ENCODE peak calls at places on chromosomes 13 and 19, in four cellular contexts. X is IMR-90, R is K562, U is endothelial cell of umbilical vein. B is an unnamed sample.

GRCh38 chr19:24049537-24049936 is 37.5 kb upstream of the ZNF254 start:
- DNase-seq in R (no peak), U (no peak), X (no peak), B (no peak)

GRCh38 chr19:4302238-4302630 is at the start of gene TMIGD2:
- DNase-seq in U (no peak), R (no peak), X (no peak), B (no peak)

GRCh38 chr19:18488838-18489626 is 32.8 kb downstream of the ELL start:
- DNase-seq in R (peak; percentile 65), X (no peak), U (peak; percentile 26), B (no peak)

GRCh38 chr19:38298841-38299680 is 5.0 kb upstream of the C19orf33 start:
- DNase-seq in R (no peak), X (peak; percentile 64), U (no peak), B (no peak)

GRCh38 chr13:30898721-30899188 is 7.3 kb upstream of the MEDAG start:
- DNase-seq in U (peak; percentile 99), R (no peak), X (peak; percentile 98), B (no peak)

GRCh38 chr19:3573162-3573857 is 566 bp downstream of the HMG20B start:
- DNase-seq in X (no peak), R (no peak), U (no peak), B (no peak)

GRCh38 chr13:60288569-60288968 is 108.5 kb upstream of the TDRD3 start:
- DNase-seq in U (no peak), R (no peak), X (no peak), B (no peak)

GRCh38 chr19:6728346-6728745 is 7.9 kb upstream of the C3 start:
- DNase-seq in R (no peak), X (no peak), U (peak; percentile 40), B (no peak)

GRCh38 chr13:39516140-39516539 is 86.9 kb downstream of the LHFPL6 start:
- DNase-seq in U (no peak), R (no peak), X (no peak), B (no peak)

GRCh38 chr13:45393941-45394570 is 24.1 kb downstream of the SLC25A30 start:
- DNase-seq in U (peak; percentile 55), R (peak; percentile 62), X (peak; percentile 54), B (no peak)

GRCh38 chr13:43572601-43573360 is 214.0 kb downstream of the ENOX1 start:
- DNase-seq in X (peak; percentile 25), R (no peak), U (no peak), B (no peak)

GRCh38 chr19:30276312-30276884 is 95.8 kb upstream of the ZNF536 start:
- DNase-seq in X (no peak), U (no peak), R (no peak), B (no peak)

GRCh38 chr13:110319774-110320509 is 12.9 kb downstream of the COL4A2 start:
- DNase-seq in X (peak; percentile 86), R (no peak), U (peak; percentile 87), B (no peak)

GRCh38 chr19:50488795-50489194 is 12.1 kb upstream of the GARIN5A start:
- DNase-seq in X (no peak), R (no peak), U (no peak), B (no peak)

GRCh38 chr13:100848304-100848703 is 173.7 kb upstream of the TMTC4 start:
- DNase-seq in U (no peak), X (no peak), R (no peak), B (no peak)

GRCh38 chr19:35856546-35857149 is at the start of gene KIRREL2:
- DNase-seq in X (no peak), R (no peak), U (no peak), B (no peak)

GRCh38 chr13:99215466-99215865 is 14.8 kb downstream of the UBAC2 start:
- DNase-seq in R (no peak), U (peak; percentile 27), X (no peak), B (no peak)

GRCh38 chr19:6766357-6767080 is 716 bp downstream of the SH2D3A start:
- DNase-seq in U (no peak), X (no peak), R (no peak), B (no peak)

GRCh38 chr13:40399756-40400155 is 266.7 kb downstream of the FOXO1 start:
- DNase-seq in U (no peak), R (no peak), X (no peak), B (no peak)

GRCh38 chr19:49635530-49636229 is 4.3 kb downstream of the RRAS start:
- DNase-seq in R (no peak), U (no peak), X (peak; percentile 50), B (no peak)

GRCh38 chr13:70457474-70457873 is 349.2 kb upstream of the KLHL1 start:
- DNase-seq in U (no peak), X (no peak), R (no peak), B (no peak)

GRCh38 chr13:46609052-46609451 is 56.1 kb downstream of the LRCH1 start:
- DNase-seq in U (no peak), R (no peak), X (no peak), B (no peak)

GRCh38 chr13:59112375-59112774 is 1051.4 kb downstream of the DIAPH3 start:
- DNase-seq in R (no peak), U (peak; percentile 71), X (peak; percentile 99), B (no peak)

GRCh38 chr13:69737129-69737935 is 370.3 kb upstream of the ATXN8OS start:
- DNase-seq in R (no peak), X (no peak), U (no peak), B (no peak)

GRCh38 chr13:49580980-49581680 is 4.2 kb downstream of the RCBTB1 start:
- DNase-seq in X (no peak), U (no peak), R (no peak), B (no peak)

GRCh38 chr19:51808333-51808986 is 13.5 kb downstream of the FPR3 start:
- DNase-seq in X (no peak), R (peak; percentile 40), U (peak; percentile 4), B (no peak)

GRCh38 chr13:19984430-19985218 is 26.1 kb downstream of the ZMYM2 start:
- DNase-seq in X (peak; percentile 72), R (peak; percentile 24), U (peak; percentile 45), B (peak; percentile 50)

GRCh38 chr19:40614595-40615411 is 13.6 kb downstream of the LTBP4 start:
- DNase-seq in R (peak; percentile 93), U (peak; percentile 78), X (peak; percentile 99), B (peak; percentile 35)

GRCh38 chr19:15015946-15016542 is 33.2 kb upstream of the CASP14 start:
- DNase-seq in U (peak; percentile 6), X (no peak), R (peak; percentile 61), B (no peak)

GRCh38 chr13:113598481-113598880 is 13.9 kb downstream of the TFDP1 start:
- DNase-seq in X (no peak), U (no peak), R (no peak), B (no peak)

GRCh38 chr13:111901301-111901905 is 165.5 kb upstream of the SOX1 start:
- DNase-seq in U (no peak), X (no peak), R (no peak), B (no peak)

GRCh38 chr13:27665333-27665732 is 43.6 kb downstream of the POLR1D start:
- DNase-seq in U (no peak), X (peak; percentile 20), R (peak; percentile 5), B (no peak)
- H3K4me3 ChIP-seq in U (no peak overlapping the region), X (no peak overlapping the region), R (no peak overlapping the region), B (no peak overlapping the region)

DNA sequence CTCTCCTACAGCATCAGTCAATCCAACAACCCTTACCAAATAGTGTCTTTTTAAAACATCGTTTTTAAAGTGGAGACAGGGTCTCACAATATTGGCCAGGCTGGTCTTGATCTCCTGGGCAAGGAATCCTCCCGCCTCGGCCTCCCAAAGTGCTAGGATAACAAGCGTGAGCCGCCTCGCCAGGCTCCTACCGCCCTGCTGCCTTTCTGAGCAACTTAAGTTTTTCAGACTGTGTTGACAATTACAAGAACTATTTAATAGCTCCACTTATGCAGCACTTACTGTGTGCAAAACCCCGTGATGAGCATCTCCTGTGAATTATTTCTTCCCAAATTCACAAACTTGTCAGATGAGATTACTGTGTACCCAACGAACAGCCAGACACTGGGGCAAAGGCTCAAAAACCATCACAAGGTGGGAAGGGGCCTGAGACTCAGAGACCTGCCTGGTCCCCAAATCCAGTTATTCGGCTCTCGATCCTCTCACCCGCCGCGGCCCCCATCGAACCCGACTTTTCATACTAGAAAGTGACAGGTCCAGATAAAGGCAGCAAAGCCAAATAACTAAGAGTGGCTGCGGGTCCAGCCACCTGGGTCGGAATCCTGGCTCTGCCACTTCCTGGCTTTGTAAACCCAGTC is 581 bp downstream of the RPL18 start:
- DNase-seq in X (no peak), U (no peak), R (no peak), B (no peak)
- TF ChIP-seq FOS in X (no peak), U (no peak), R (no peak), B (no peak)

GRCh38 chr13:76473552-76474134 is 412.6 kb downstream of the KCTD12 start:
- DNase-seq in R (peak; percentile 48), U (peak; percentile 85), X (peak; percentile 80), B (peak; percentile 25)

GRCh38 chr13:76474356-76474755 is 411.8 kb downstream of the KCTD12 start:
- DNase-seq in U (peak; percentile 31), R (no peak), X (no peak), B (no peak)

GRCh38 chr13:76470991-76471390 is 415.2 kb downstream of the KCTD12 start:
- DNase-seq in R (no peak), U (no peak), X (no peak), B (no peak)

GRCh38 chr13:76472916-76473315 is 413.3 kb downstream of the KCTD12 start:
- DNase-seq in U (peak; percentile 53), X (no peak), R (no peak), B (no peak)

GRCh38 chr13:76471486-76471885 is 414.7 kb downstream of the KCTD12 start:
- DNase-seq in X (no peak), U (no peak), R (no peak), B (no peak)
- H3K4me3 ChIP-seq in X (no peak overlapping the region), U (no peak overlapping the region), R (no peak overlapping the region), B (no peak overlapping the region)

GRCh38 chr13:104385409-104385808 is 1319.2 kb upstream of the SLC10A2 start:
- DNase-seq in R (no peak), X (peak; percentile 56), U (no peak), B (no peak)
- TF ChIP-seq FOS in R (no peak), X (no peak), U (no peak), B (no peak)

GRCh38 chr19:13103961-13104847 is 1.5 kb upstream of the LYL1 start:
- DNase-seq in U (peak; percentile 94), R (peak; percentile 81), X (no peak), B (no peak)

GRCh38 chr19:13102416-13102665 is 317 bp downstream of the LYL1 start:
- DNase-seq in U (no peak), X (no peak), R (no peak), B (no peak)

GRCh38 chr19:13103585-13103923 is 896 bp upstream of the LYL1 start:
- DNase-seq in X (no peak), U (peak; percentile 29), R (peak; percentile 42), B (no peak)

GRCh38 chr19:13101590-13102415 is 855 bp downstream of the LYL1 start:
- DNase-seq in U (no peak), R (no peak), X (no peak), B (no peak)

GRCh38 chr19:13102666-13103584 is at the start of gene LYL1:
- DNase-seq in U (peak; percentile 98), X (no peak), R (peak; percentile 98), B (no peak)
- H3K4me3 ChIP-seq in U (peak within 1 kb of the TSS; percentile 63), X (no peak within 1 kb of the TSS), R (peak within 1 kb of the TSS; percentile 98), B (peak within 1 kb of the TSS; percentile 57)

GRCh38 chr19:29162694-29163093 is 50.3 kb downstream of the UQCRFS1 start:
- DNase-seq in X (no peak), U (no peak), R (no peak), B (no peak)
- TF ChIP-seq FOS in X (no peak), U (no peak), R (no peak), B (no peak)

GRCh38 chr13:32253911-32254399 is 61.2 kb downstream of the ZAR1L start:
- DNase-seq in U (peak; percentile 82), R (no peak), X (no peak), B (no peak)
- H3K4me3 ChIP-seq in U (no peak overlapping the region), R (no peak overlapping the region), X (no peak overlapping the region), B (no peak overlapping the region)

B was measured in GM12878.